ENCODE peak calls at places on chromosomes 2 and 18, in four cellular contexts. One of them, this sample, is unnamed.

GRCh38 chr2:172200495-172201085 is 97.9 kb upstream of the DLX2 start:
- DNase-seq in GM13977: no peak
- DNase-seq in Ammon's horn: no peak
- DNase-seq in fibroblast of the conjunctiva: peak; percentile 20
- DNase-seq in this sample: no peak

GRCh38 chr18:4233468-4233867 is 221.6 kb downstream of the DLGAP1 start:
- DNase-seq in GM13977: no peak
- DNase-seq in Ammon's horn: no peak
- DNase-seq in fibroblast of the conjunctiva: no peak
- DNase-seq in this sample: no peak

GRCh38 chr2:137809252-137809651 is 155.0 kb upstream of the HNMT start:
- DNase-seq in GM13977: no peak
- DNase-seq in Ammon's horn: no peak
- DNase-seq in fibroblast of the conjunctiva: no peak
- DNase-seq in this sample: no peak

GRCh38 chr2:238141541-238142318 is 3.3 kb downstream of the KLHL30 start:
- DNase-seq in GM13977: no peak
- DNase-seq in Ammon's horn: no peak
- DNase-seq in fibroblast of the conjunctiva: no peak
- DNase-seq in this sample: no peak

GRCh38 chr18:68406761-68407160 is 308.1 kb downstream of the TMX3 start:
- DNase-seq in GM13977: no peak
- DNase-seq in Ammon's horn: peak; percentile 16
- DNase-seq in fibroblast of the conjunctiva: no peak
- DNase-seq in this sample: no peak

GRCh38 chr2:38109732-38110181 is 33.8 kb upstream of the CYP1B1 start:
- DNase-seq in GM13977: no peak
- DNase-seq in Ammon's horn: no peak
- DNase-seq in fibroblast of the conjunctiva: no peak
- DNase-seq in this sample: no peak

GRCh38 chr2:240819404-240820013 is 510 bp downstream of the KIF1A start:
- DNase-seq in GM13977: no peak
- DNase-seq in Ammon's horn: no peak
- DNase-seq in fibroblast of the conjunctiva: no peak
- DNase-seq in this sample: no peak

GRCh38 chr2:135948642-135949355 is 36.6 kb downstream of the DARS1 start:
- DNase-seq in GM13977: peak; percentile 32
- DNase-seq in Ammon's horn: no peak
- DNase-seq in fibroblast of the conjunctiva: peak; percentile 21
- DNase-seq in this sample: no peak

GRCh38 chr2:144454466-144455287 is 65.2 kb downstream of the ZEB2 start:
- DNase-seq in GM13977: no peak
- DNase-seq in Ammon's horn: no peak
- DNase-seq in fibroblast of the conjunctiva: no peak
- DNase-seq in this sample: no peak

GRCh38 chr18:68262697-68263293 is 452.1 kb downstream of the TMX3 start:
- DNase-seq in GM13977: no peak
- DNase-seq in Ammon's horn: no peak
- DNase-seq in fibroblast of the conjunctiva: peak; percentile 28
- DNase-seq in this sample: no peak

GRCh38 chr2:72141032-72141645 is 6.5 kb downstream of the CYP26B1 start:
- DNase-seq in GM13977: no peak
- DNase-seq in Ammon's horn: no peak
- DNase-seq in fibroblast of the conjunctiva: no peak
- DNase-seq in this sample: no peak

GRCh38 chr2:238720232-238720672 is 127.6 kb upstream of the TWIST2 start:
- DNase-seq in GM13977: peak; percentile 61
- DNase-seq in Ammon's horn: no peak
- DNase-seq in fibroblast of the conjunctiva: no peak
- DNase-seq in this sample: peak; percentile 79

This sample was measured in germinal center.